ENCODE peak calls at places on chromosomes 4 and X, in nine cellular contexts. P, C, F, A, Y, D, Z, B and X are unnamed samples. For H3K4me1, the result is how much of the 10 kb centered on the place peaks cover.

GRCh38 chr4:64584981-64585557 is 175.8 kb upstream of the TECRL start:
- DNase-seq in P (no peak), C (peak), F (no peak), A (no peak), Y (no peak), D (peak), Z (peak), B (no peak), X (no peak)

GRCh38 chr4:32499176-32499575 is 1779.0 kb downstream of the PCDH7 start:
- DNase-seq in P (no peak), C (no peak), F (no peak), A (no peak), Y (no peak), D (no peak), Z (no peak), B (no peak), X (no peak)

GRCh38 chr4:33837043-33837442 is 2407.3 kb downstream of the ARAP2 start:
- DNase-seq in P (no peak), C (no peak), F (no peak), A (no peak), Y (no peak), D (no peak), Z (peak), B (no peak), X (no peak)

GRCh38 chrX:45745479-45745878 is 544.8 kb upstream of the DIPK2B start:
- DNase-seq in P (no peak), C (no peak), F (no peak), A (no peak), Y (no peak), D (no peak), Z (no peak), B (no peak), X (no peak)

GRCh38 chr4:142098900-142099299 is 462.5 kb downstream of the IL15 start:
- DNase-seq in P (no peak), C (no peak), F (no peak), A (no peak), Y (no peak), D (no peak), Z (no peak), B (no peak), X (no peak)

GRCh38 chr4:153326513-153326912 is 18.0 kb upstream of the MND1 start:
- DNase-seq in P (no peak), C (no peak), F (no peak), A (no peak), Y (peak), D (no peak), Z (peak), B (no peak), X (no peak)

GRCh38 chrX:123731258-123731986 is 1.4 kb downstream of the THOC2 start:
- DNase-seq in P (peak), C (no peak), F (no peak), A (no peak), Y (no peak), D (peak), Z (peak), B (peak), X (no peak)

GRCh38 chrX:149691794-149692193 is 20.1 kb upstream of the MAGEA11 start:
- DNase-seq in P (no peak), C (no peak), F (no peak), A (no peak), Y (no peak), D (no peak), Z (no peak), B (no peak), X (no peak)

GRCh38 chr4:109207060-109207459 is 95.4 kb downstream of the COL25A1 start:
- DNase-seq in P (no peak), C (no peak), F (no peak), A (no peak), Y (no peak), D (no peak), Z (peak), B (no peak), X (no peak)

GRCh38 chr4:92305878-92306520 is 2.2 kb downstream of the GRID2 start:
- DNase-seq in P (no peak), C (no peak), F (no peak), A (no peak), Y (no peak), D (peak), Z (no peak), B (no peak), X (no peak)

GRCh38 chr4:174119818-174120217 is 163.6 kb downstream of the FBXO8 start:
- DNase-seq in P (no peak), C (no peak), F (no peak), A (no peak), Y (no peak), D (no peak), Z (no peak), B (no peak), X (no peak)

GRCh38 chr4:174604198-174604597 is 81.9 kb upstream of the HPGD start:
- DNase-seq in P (no peak), C (no peak), F (no peak), A (no peak), Y (no peak), D (no peak), Z (peak), B (no peak), X (no peak)

GRCh38 chrX:17654116-17654515 is 83.2 kb upstream of the SCML1 start:
- DNase-seq in P (no peak), C (no peak), F (no peak), A (no peak), Y (no peak), D (no peak), Z (no peak), B (no peak), X (no peak)

GRCh38 chr4:147093206-147093605 is 147.5 kb upstream of the TTC29 start:
- DNase-seq in P (no peak), C (no peak), F (no peak), A (no peak), Y (no peak), D (no peak), Z (no peak), B (no peak), X (no peak)

GRCh38 chrX:152897216-152898144 is at the start of gene ZNF185:
- DNase-seq in P (peak), C (peak), F (no peak), A (no peak), Y (peak), D (peak), Z (no peak), B (peak), X (peak)

GRCh38 chr4:36256398-36256828 is 12.1 kb upstream of the ARAP2 start:
- DNase-seq in P (no peak), C (no peak), F (no peak), A (no peak), Y (no peak), D (no peak), Z (no peak), B (no peak), X (no peak)

GRCh38 chr4:75919914-75920313 is 17.7 kb upstream of the PPEF2 start:
- DNase-seq in P (no peak), C (peak), F (no peak), A (no peak), Y (no peak), D (no peak), Z (peak), B (no peak), X (no peak)

GRCh38 chr4:32672369-32672768 is 1952.2 kb downstream of the PCDH7 start:
- DNase-seq in P (no peak), C (no peak), F (no peak), A (no peak), Y (no peak), D (no peak), Z (no peak), B (no peak), X (no peak)

GRCh38 chr4:176902710-176903323 is 110.1 kb upstream of the VEGFC start:
- DNase-seq in P (no peak), C (no peak), F (no peak), A (no peak), Y (no peak), D (no peak), Z (peak), B (no peak), X (no peak)

GRCh38 chrX:97766496-97767095 is 882.9 kb downstream of the RPA4 start:
- DNase-seq in P (no peak), C (no peak), F (no peak), A (no peak), Y (no peak), D (no peak), Z (no peak), B (no peak), X (no peak)

GRCh38 chr4:176791591-176792347 is 953 bp downstream of the VEGFC start:
- DNase-seq in P (no peak), C (peak), F (no peak), A (no peak), Y (peak), D (peak), Z (peak), B (no peak), X (no peak)

GRCh38 chr4:1846580-1846979 is 9.4 kb downstream of the LETM1 start:
- DNase-seq in P (no peak), C (no peak), F (no peak), A (no peak), Y (no peak), D (no peak), Z (no peak), B (no peak), X (no peak)

GRCh38 chr4:96175871-96176270 is 336.0 kb downstream of the PDHA2 start:
- DNase-seq in P (no peak), C (no peak), F (no peak), A (no peak), Y (no peak), D (no peak), Z (no peak), B (no peak), X (no peak)

GRCh38 chrX:48649109-48649508 is 34.5 kb upstream of the WAS start:
- DNase-seq in P (no peak), C (no peak), F (no peak), A (no peak), Y (no peak), D (no peak), Z (peak), B (no peak), X (no peak)

GRCh38 chr4:174260099-174260498 is 23.4 kb downstream of the FBXO8 start:
- DNase-seq in P (peak), C (no peak), F (no peak), A (no peak), Y (no peak), D (no peak), Z (peak), B (no peak), X (no peak)

GRCh38 chrX:38326086-38326485 is 1.2 kb downstream of the RPGR start:
- DNase-seq in P (no peak), C (no peak), F (no peak), A (no peak), Y (no peak), D (no peak), Z (no peak), B (no peak), X (no peak)

GRCh38 chrX:22481436-22481835 is 208.7 kb downstream of the CBLL2 start:
- DNase-seq in P (no peak), C (no peak), F (no peak), A (no peak), Y (no peak), D (no peak), Z (peak), B (no peak), X (no peak)

GRCh38 chrX:54178100-54178940 is 4.7 kb downstream of the FAM120C start:
- DNase-seq in P (peak), C (no peak), F (no peak), A (no peak), Y (no peak), D (no peak), Z (peak), B (no peak), X (no peak)

GRCh38 chrX:134658002-134658401 is 269 bp downstream of the PLAC1 start:
- DNase-seq in P (no peak), C (no peak), F (no peak), A (peak), Y (no peak), D (no peak), Z (peak), B (no peak), X (no peak)

GRCh38 chrX:105821471-105822081 is 763 bp upstream of the NRK start:
- DNase-seq in P (no peak), C (peak), F (no peak), A (no peak), Y (no peak), D (peak), Z (peak), B (peak), X (peak)

GRCh38 chr4:85370400-85371032 is 104.4 kb upstream of the ARHGAP24 start:
- DNase-seq in P (no peak), C (peak), F (no peak), A (no peak), Y (peak), D (peak), Z (peak), B (no peak), X (no peak)

GRCh38 chr4:16024009-16024408 is 59.8 kb downstream of the PROM1 start:
- DNase-seq in P (no peak), C (no peak), F (no peak), A (no peak), Y (no peak), D (no peak), Z (peak), B (no peak), X (no peak)

GRCh38 chrX:20857746-20858145 is 516.5 kb upstream of the CNKSR2 start:
- DNase-seq in P (no peak), C (no peak), F (no peak), A (no peak), Y (no peak), D (no peak), Z (no peak), B (no peak), X (no peak)

GRCh38 chrX:32137525-32137924 is 1065.7 kb upstream of the FTHL17 start:
- DNase-seq in P (no peak), C (no peak), F (no peak), A (no peak), Y (no peak), D (peak), Z (no peak), B (no peak), X (no peak)

GRCh38 chr4:129352480-129352879 is 256.5 kb downstream of the C4orf33 start:
- DNase-seq in P (no peak), C (no peak), F (no peak), A (no peak), Y (no peak), D (no peak), Z (no peak), B (no peak), X (no peak)

GRCh38 chr4:129358571-129358970 is 262.6 kb downstream of the C4orf33 start:
- DNase-seq in P (no peak), C (no peak), F (no peak), A (no peak), Y (no peak), D (no peak), Z (peak), B (no peak), X (no peak)

GRCh38 chr4:129353490-129353889 is 257.5 kb downstream of the C4orf33 start:
- DNase-seq in P (no peak), C (no peak), F (no peak), A (no peak), Y (no peak), D (no peak), Z (no peak), B (no peak), X (no peak)

GRCh38 chr4:129355529-129355928 is 259.6 kb downstream of the C4orf33 start:
- DNase-seq in P (no peak), C (no peak), F (no peak), A (no peak), Y (no peak), D (no peak), Z (no peak), B (no peak), X (no peak)

DNA sequence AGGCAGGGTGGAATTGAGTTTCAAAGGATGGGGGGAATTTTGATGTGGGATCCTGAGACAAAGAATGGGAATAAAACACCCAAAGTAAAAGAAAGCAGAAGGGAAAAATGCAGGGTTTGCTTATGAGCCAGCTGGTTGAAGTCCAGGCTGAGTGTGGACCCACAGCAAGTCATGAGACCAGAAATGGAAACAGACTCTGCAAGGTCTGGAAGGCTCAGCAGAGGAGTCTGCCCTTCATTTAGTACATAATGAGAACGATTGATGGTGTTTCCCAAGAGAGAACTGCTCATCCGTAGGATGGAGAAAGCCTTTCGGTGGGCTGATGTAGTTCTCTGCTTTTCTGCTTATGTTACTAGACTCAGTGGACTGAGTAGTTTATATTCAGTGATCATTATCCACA is 259.1 kb downstream of the C4orf33 start:
- DNase-seq in P (no peak), C (no peak), F (no peak), A (no peak), Y (no peak), D (no peak), Z (no peak), B (no peak), X (no peak)
- H3K4me1 ChIP-seq in P (under half), C (under half), F (under half), A (under half), Y (under half), D (under half), Z (under half), B (under half), X (under half)

GRCh38 chr4:184624972-184625554 is 24.2 kb downstream of the CASP3 start:
- DNase-seq in P (no peak), C (no peak), F (no peak), A (peak), Y (no peak), D (no peak), Z (no peak), B (no peak), X (no peak)
- TF ChIP-seq POLR2A in P (no peak), C (no peak), F (no peak), A (no peak), Y (no peak), D (no peak), Z (no peak), B (no peak), X (no peak)

GRCh38 chr4:77075869-77076801 is at the start of gene CCNI:
- DNase-seq in P (peak), C (peak), F (peak), A (peak), Y (peak), D (peak), Z (peak), B (peak), X (peak)

GRCh38 chr4:77074961-77075855 is 581 bp downstream of the CCNI start:
- DNase-seq in P (no peak), C (peak), F (peak), A (no peak), Y (peak), D (peak), Z (peak), B (peak), X (peak)

GRCh38 chr4:77073981-77074865 is 1.6 kb downstream of the CCNI start:
- DNase-seq in P (no peak), C (no peak), F (no peak), A (no peak), Y (no peak), D (no peak), Z (no peak), B (no peak), X (no peak)

GRCh38 chr4:77072195-77072753 is 3.5 kb downstream of the CCNI start:
- DNase-seq in P (no peak), C (no peak), F (no peak), A (no peak), Y (peak), D (no peak), Z (no peak), B (peak), X (no peak)

GRCh38 chr4:77073106-77073858 is 2.5 kb downstream of the CCNI start:
- DNase-seq in P (no peak), C (no peak), F (no peak), A (no peak), Y (no peak), D (no peak), Z (peak), B (no peak), X (no peak)
- H3K4me1 ChIP-seq in P (under half), C (under half), F (under half), A (half or more), Y (half or more), D (under half), Z (under half), B (under half), X (under half)

DNA sequence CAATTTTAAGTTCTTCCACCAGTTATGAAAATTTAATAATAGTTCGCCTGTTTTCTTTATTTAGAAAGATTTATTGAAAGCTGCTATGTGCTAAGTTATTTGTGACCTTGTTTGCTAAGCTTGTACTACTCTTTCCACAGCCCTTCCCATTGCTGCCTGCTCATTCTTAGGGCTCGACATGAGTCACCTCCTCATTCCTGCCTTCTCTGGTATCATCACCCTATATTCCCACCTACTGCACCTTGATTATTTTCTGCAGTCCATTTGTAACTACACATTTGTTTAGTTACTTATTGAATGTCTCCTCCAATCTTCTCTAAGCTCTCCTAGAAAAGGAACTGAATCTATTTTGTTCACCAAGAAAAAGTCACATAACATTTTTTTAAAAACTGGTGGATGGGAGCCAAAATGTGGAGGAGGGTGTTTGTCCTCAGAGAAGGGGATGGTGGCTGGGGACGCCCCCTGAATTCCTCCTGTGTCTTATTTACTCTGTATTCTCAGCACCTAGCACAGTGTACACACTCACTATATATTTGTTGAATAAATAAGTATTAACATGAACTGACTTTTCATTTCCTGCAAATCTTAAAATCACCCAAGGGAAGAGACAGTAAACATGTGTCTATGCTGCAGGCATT is 3.7 kb upstream of the RAB9A start:
- DNase-seq in P (peak), C (peak), F (no peak), A (no peak), Y (no peak), D (no peak), Z (peak), B (no peak), X (no peak)
- TF ChIP-seq POLR2A in P (no peak), C (no peak), F (no peak), A (no peak), Y (no peak), D (no peak), Z (no peak), B (no peak), X (no peak)

DNA sequence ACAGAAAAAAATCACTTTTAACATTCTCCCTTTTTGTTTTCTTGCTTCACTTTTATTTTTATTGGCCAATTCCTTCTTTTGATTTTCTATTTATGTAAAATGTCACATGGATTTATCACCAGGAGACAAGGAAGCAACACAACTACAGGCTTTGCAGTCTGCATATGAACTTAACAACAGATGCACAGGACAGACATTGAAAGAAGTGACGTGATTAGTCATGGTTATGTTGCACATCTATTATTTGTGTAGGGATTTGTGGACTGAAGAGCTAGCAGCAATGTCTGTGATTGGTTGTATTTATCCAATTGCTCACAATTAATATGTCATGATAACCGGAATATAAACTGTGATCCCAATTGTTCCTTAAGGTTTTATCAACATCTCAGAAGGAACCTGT is 147.8 kb upstream of the KLF3 start:
- DNase-seq in P (peak), C (no peak), F (no peak), A (no peak), Y (no peak), D (no peak), Z (no peak), B (no peak), X (no peak)
- H3K4me1 ChIP-seq in P (under half), C (under half), F (under half), A (under half), Y (under half), D (under half), Z (under half), B (under half), X (under half)

DNA sequence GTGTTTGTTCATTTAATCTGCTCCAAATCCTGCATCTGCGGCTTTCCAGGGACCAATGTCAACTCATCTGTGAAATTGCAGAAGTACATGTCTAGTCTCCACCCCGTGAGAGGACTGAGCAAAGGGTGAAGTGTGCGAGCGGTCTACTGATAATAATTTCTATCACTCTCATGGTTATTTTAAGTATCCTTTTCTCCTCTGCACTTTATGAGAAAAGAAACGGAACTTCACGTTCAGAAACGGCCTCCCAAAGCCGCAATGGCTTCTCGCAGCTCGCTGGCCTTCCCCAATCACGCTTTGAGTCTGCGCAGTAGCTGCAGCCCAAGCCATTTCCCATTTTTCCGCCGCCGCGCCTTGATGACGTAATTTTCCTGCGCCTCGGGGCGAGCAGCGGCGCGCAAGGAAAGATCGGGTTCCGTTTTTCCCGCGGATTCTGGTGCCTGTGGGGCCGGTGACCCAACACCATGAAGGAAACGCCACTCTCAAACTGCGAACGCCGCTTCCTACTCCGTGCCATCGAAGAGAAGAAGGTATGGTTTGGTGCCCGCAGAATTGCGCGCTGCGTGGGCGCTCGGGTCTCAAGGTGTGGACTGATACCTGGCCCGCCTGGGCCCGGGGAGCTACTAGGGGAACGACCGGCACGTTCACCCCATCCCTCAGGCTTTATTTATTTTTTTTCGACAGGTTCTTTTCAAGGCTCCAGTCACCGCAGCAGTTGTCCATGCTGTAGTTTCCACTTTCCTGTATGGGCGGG is at the start of gene EXOSC9:
- DNase-seq in P (peak), C (peak), F (peak), A (peak), Y (peak), D (peak), Z (peak), B (peak), X (peak)
- TF ChIP-seq POLR2A in P (peak), C (peak), F (peak), A (no peak), Y (peak), D (peak), Z (peak), B (peak), X (peak)